ENCODE peak calls at places on chromosomes 1 and 21, in six cellular contexts. D, B, I, A, P and H are unnamed samples.

GRCh38 chr1:26012862-26013261 is 8.7 kb upstream of the EXTL1 start:
- DNase-seq in D (no peak), I (no peak), A (no peak), P (no peak), B (no peak), H (no peak)

GRCh38 chr1:202084791-202085681 is 37.7 kb upstream of the GPR37L1 start:
- DNase-seq in A (no peak), D (no peak), B (peak; percentile 91), I (peak; percentile 64), P (no peak), H (no peak)

GRCh38 chr1:116292929-116293725 is 79.9 kb upstream of the ATP1A1 start:
- DNase-seq in A (no peak), P (no peak), B (no peak), I (no peak), D (no peak), H (no peak)

GRCh38 chr1:198876371-198876871 is 237.6 kb downstream of the PTPRC start:
- DNase-seq in A (no peak), P (no peak), D (no peak), I (no peak), B (no peak), H (no peak)

GRCh38 chr1:160672118-160672517 is 25.3 kb upstream of the SLAMF1 start:
- DNase-seq in B (no peak), I (no peak), D (no peak), P (no peak), A (no peak), H (no peak)

GRCh38 chr1:97331165-97331564 is 589.7 kb downstream of the DPYD start:
- DNase-seq in A (no peak), P (no peak), I (no peak), B (no peak), D (no peak), H (no peak)

GRCh38 chr1:145963218-145964019 is 956 bp downstream of the ANKRD34A start:
- DNase-seq in I (no peak), B (no peak), P (no peak), A (no peak), D (peak; percentile 85), H (no peak)

GRCh38 chr1:244371294-244372141 is 80.2 kb downstream of the ADSS2 start:
- DNase-seq in B (no peak), D (no peak), A (no peak), P (peak; percentile 8), I (no peak), H (no peak)

GRCh38 chr21:40404319-40404906 is 442.5 kb downstream of the DSCAM start:
- DNase-seq in A (no peak), D (no peak), B (no peak), I (no peak), P (no peak), H (no peak)

GRCh38 chr1:76293831-76294230 is 219.3 kb downstream of the ST6GALNAC3 start:
- DNase-seq in I (no peak), B (no peak), P (no peak), A (no peak), D (no peak), H (no peak)

GRCh38 chr1:173122344-173122880 is 71.7 kb upstream of the TNFSF18 start:
- DNase-seq in B (no peak), P (peak; percentile 15), A (no peak), I (no peak), D (peak; percentile 51), H (no peak)

GRCh38 chr1:78892251-78892650 is 114.3 kb downstream of the ADGRL4 start:
- DNase-seq in D (peak; percentile 61), A (no peak), P (no peak), B (no peak), I (no peak), H (no peak)

GRCh38 chr1:35567947-35568558 is 5.1 kb upstream of the TFAP2E start:
- DNase-seq in D (no peak), I (no peak), P (no peak), B (no peak), A (no peak), H (no peak)
- TF ChIP-seq CTCF in D (no peak), I (no peak), P (no peak), B (no peak), A (no peak), H (no peak)

DNA sequence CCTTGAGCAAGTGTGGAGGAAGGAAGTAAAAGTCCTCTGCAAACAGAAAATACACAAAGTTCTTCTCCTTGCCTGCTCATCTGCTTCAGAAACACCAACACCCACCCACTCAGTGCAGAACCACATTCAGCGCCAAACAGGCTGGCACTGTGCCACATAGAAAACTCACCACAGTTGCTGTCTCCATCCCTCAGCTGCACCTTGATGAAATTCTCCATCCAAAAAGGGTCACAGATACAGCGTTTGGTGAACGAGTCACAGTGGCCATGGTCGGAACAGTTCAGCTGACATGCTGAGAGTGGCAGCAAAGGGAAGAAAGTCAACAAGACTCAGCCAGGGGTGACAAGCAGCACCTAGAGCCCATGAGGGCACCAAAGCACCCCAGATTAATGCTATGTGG is 114.5 kb downstream of the KIAA0319L start:
- DNase-seq in B (no peak), A (no peak), D (peak; percentile 12), I (no peak), P (peak; percentile 63), H (no peak)
- H3K27ac ChIP-seq in B (no peak overlapping the region), A (no peak overlapping the region), D (no peak overlapping the region), I (no peak overlapping the region), P (peak overlapping the region; percentile 43), H (no peak overlapping the region)

DNA sequence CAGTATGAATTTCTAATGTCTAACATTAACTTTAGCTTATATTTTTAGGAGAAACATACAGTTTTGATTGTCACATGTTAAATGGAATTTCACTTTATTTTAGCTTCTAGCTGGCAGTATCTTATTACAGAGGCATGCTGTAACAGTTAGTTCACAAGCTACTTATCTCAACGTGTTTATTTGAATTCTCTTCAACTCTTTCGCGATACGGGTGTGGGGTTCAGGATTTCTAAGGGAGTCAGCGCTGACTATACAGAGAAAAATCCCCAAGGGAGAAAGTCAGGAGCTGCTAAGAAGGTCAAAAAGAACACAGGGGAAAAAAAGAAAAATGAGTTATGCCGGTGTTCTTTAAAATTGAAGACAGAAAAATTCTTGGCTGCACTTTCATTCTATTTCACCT is 296.2 kb downstream of the VAV3 start:
- DNase-seq in P (no peak), A (no peak), B (no peak), I (no peak), D (peak; percentile 32), H (no peak)
- H3K4me3 ChIP-seq in P (no peak overlapping the region), A (no peak overlapping the region), B (no peak overlapping the region), I (no peak overlapping the region), D (no peak overlapping the region), H (no peak overlapping the region)

GRCh38 chr21:46210378-46211136 is 18.0 kb downstream of the LSS start:
- DNase-seq in A (no peak), B (no peak), D (no peak), P (no peak), I (no peak), H (no peak)
- TF ChIP-seq CTCF in A (peak; percentile 16), B (no peak), D (no peak), P (no peak), I (no peak), H (no peak)

GRCh38 chr1:35572296-35572695 is 818 bp upstream of the TFAP2E start:
- DNase-seq in D (no peak), I (no peak), A (no peak), P (no peak), B (no peak), H (no peak)

GRCh38 chr1:35574655-35575400 is 1.7 kb downstream of the TFAP2E start:
- DNase-seq in D (no peak), P (no peak), I (no peak), A (no peak), B (no peak), H (no peak)

GRCh38 chr1:35573776-35574654 is 901 bp downstream of the TFAP2E start:
- DNase-seq in A (no peak), P (no peak), B (no peak), D (no peak), I (no peak), H (peak; percentile 62)

GRCh38 chr1:35571263-35571662 is 1.9 kb upstream of the TFAP2E start:
- DNase-seq in P (no peak), A (no peak), D (no peak), I (no peak), B (no peak), H (no peak)

GRCh38 chr1:35573198-35573775 is at the start of gene TFAP2E:
- DNase-seq in B (peak; percentile 65), A (no peak), P (no peak), I (no peak), D (no peak), H (peak; percentile 69)
- H3K27ac ChIP-seq in B (no peak within 1 kb of the TSS), A (no peak within 1 kb of the TSS), P (no peak within 1 kb of the TSS), I (no peak within 1 kb of the TSS), D (no peak within 1 kb of the TSS), H (no peak within 1 kb of the TSS)